ENCODE peak calls at places on chromosomes 16 and 17, in seven cellular contexts. X is stimulated activated CD4-positive, alpha-beta T cell treated with anti-CD3 and anti-CD28 coated beads, Interleukin-2, amount 100 ng/mL, for 24 hours; V is activated CD4-positive, alpha-beta T cell treated with anti-CD3 and anti-CD28 coated beads, Interleukin-2, amount 10 ng/mL, durations not matched to agents 7 days and 5 days; N is activated naive CD8-positive, alpha-beta T cell treated with anti-CD3 and anti-CD28 coated beads, Interleukin-2, amount 50 U/mL, for 24 hours; W is NCI-H345; J is kidney tubule cell; T is NCI-H1417. M is an unnamed sample.

GRCh38 chr16:56192644-56192960 is 1.3 kb downstream of the GNAO1 start:
- DNase-seq in X (no peak), V (no peak), N (no peak), W (no peak), J (no peak), T (no peak), M (no peak)

GRCh38 chr17:36851230-36851629 is 86.0 kb upstream of the LHX1 start:
- DNase-seq in X (no peak), V (no peak), N (no peak), W (no peak), J (peak; percentile 42), T (no peak), M (no peak)

GRCh38 chr17:75814900-75815373 is 29.3 kb downstream of the UNC13D start:
- DNase-seq in X (no peak), V (no peak), N (no peak), W (no peak), J (peak; percentile 41), T (no peak), M (no peak)

GRCh38 chr16:57661936-57662906 is 5.9 kb upstream of the ADGRG3 start:
- DNase-seq in X (no peak), V (no peak), N (no peak), W (no peak), J (no peak), T (no peak), M (no peak)

GRCh38 chr16:2689968-2690830 is 7.9 kb downstream of the KCTD5 start:
- DNase-seq in X (no peak), V (no peak), N (no peak), W (no peak), J (no peak), T (no peak), M (no peak)

GRCh38 chr17:56914641-56915263 is 903 bp upstream of the TRIM25 start:
- DNase-seq in X (no peak), V (peak; percentile 23), N (no peak), W (peak; percentile 14), J (no peak), T (no peak), M (no peak)

GRCh38 chr16:53417976-53418375 is 16.3 kb upstream of the RBL2 start:
- DNase-seq in X (no peak), V (no peak), N (no peak), W (no peak), J (no peak), T (no peak), M (no peak)

GRCh38 chr16:67951485-67951884 is 7.6 kb upstream of the LCAT start:
- DNase-seq in X (no peak), V (no peak), N (no peak), W (no peak), J (no peak), T (no peak), M (no peak)

GRCh38 chr17:71085238-71086033 is 916.1 kb downstream of the KCNJ2 start:
- DNase-seq in X (no peak), V (no peak), N (no peak), W (peak; percentile 30), J (peak; percentile 39), T (peak; percentile 21), M (no peak)

GRCh38 chr16:4306439-4307214 is 9.2 kb upstream of the GLIS2 start:
- DNase-seq in X (no peak), V (peak; percentile 59), N (peak; percentile 41), W (peak; percentile 86), J (peak; percentile 60), T (peak; percentile 87), M (peak; percentile 51)

GRCh38 chr17:30207655-30208054 is 27.8 kb downstream of the SLC6A4 start:
- DNase-seq in X (no peak), V (no peak), N (no peak), W (no peak), J (no peak), T (no peak), M (no peak)

GRCh38 chr16:70685938-70686375 is at the start of gene MTSS2:
- DNase-seq in X (peak; percentile 28), V (peak; percentile 46), N (peak; percentile 42), W (peak; percentile 62), J (peak; percentile 66), T (peak; percentile 73), M (peak; percentile 38)

GRCh38 chr17:20105539-20106291 is 96.6 kb downstream of the SPECC1 start:
- DNase-seq in X (no peak), V (no peak), N (no peak), W (no peak), J (no peak), T (no peak), M (no peak)

GRCh38 chr16:89855301-89855945 is 18.0 kb upstream of the TCF25 start:
- DNase-seq in X (no peak), V (no peak), N (no peak), W (no peak), J (no peak), T (no peak), M (no peak)

GRCh38 chr16:2706611-2707311 is 13.3 kb downstream of the PRSS27 start:
- DNase-seq in X (no peak), V (no peak), N (no peak), W (no peak), J (no peak), T (no peak), M (no peak)

GRCh38 chr17:10135539-10136257 is 62.7 kb downstream of the GAS7 start:
- DNase-seq in X (no peak), V (no peak), N (no peak), W (no peak), J (peak; percentile 38), T (no peak), M (no peak)

GRCh38 chr17:57579245-57579644 is 165.9 kb downstream of the CCDC182 start:
- DNase-seq in X (no peak), V (no peak), N (no peak), W (no peak), J (no peak), T (no peak), M (no peak)

GRCh38 chr17:46842835-46843234 is 8.5 kb upstream of the WNT9B start:
- DNase-seq in X (no peak), V (no peak), N (no peak), W (no peak), J (no peak), T (no peak), M (no peak)

GRCh38 chr17:39598635-39599005 is 9.1 kb downstream of the NEUROD2 start:
- DNase-seq in X (no peak), V (no peak), N (no peak), W (no peak), J (no peak), T (no peak), M (no peak)

GRCh38 chr17:47066095-47066494 is 87.0 kb upstream of the RPRML start:
- DNase-seq in X (no peak), V (no peak), N (no peak), W (no peak), J (no peak), T (no peak), M (no peak)

GRCh38 chr16:8665529-8665928 is 8.9 kb upstream of the ABAT start:
- DNase-seq in X (no peak), V (no peak), N (no peak), W (no peak), J (no peak), T (no peak), M (no peak)

GRCh38 chr17:29273924-29274323 is 20.0 kb downstream of the NUFIP2 start:
- DNase-seq in X (no peak), V (no peak), N (no peak), W (no peak), J (no peak), T (no peak), M (no peak)

GRCh38 chr17:57442401-57442823 is 186.1 kb downstream of the MSI2 start:
- DNase-seq in X (no peak), V (no peak), N (no peak), W (no peak), J (no peak), T (no peak), M (no peak)

M was measured in NCI-H2227 treated with DMSO at 0.1 percent for 48 hours.